ENCODE peak calls at places on chromosomes 12 and 14, in five cellular contexts. D is H9, U is neuronal stem cell, X is H1, Y is mesenchymal stem cell. B is an unnamed sample.

GRCh38 chr12:132713123-132713522 is 2.5 kb downstream of the PGAM5 start:
- DNase-seq in D (no peak), U (no peak), X (no peak), Y (no peak), B (no peak)

GRCh38 chr14:78445275-78445674 is 275.1 kb downstream of the NRXN3 start:
- DNase-seq in D (no peak), U (no peak), X (no peak), Y (no peak), B (no peak)

GRCh38 chr12:64670856-64671639 is 60.8 kb downstream of the RASSF3 start:
- DNase-seq in D (no peak), U (no peak), X (no peak), Y (peak; percentile 74), B (peak; percentile 79)

GRCh38 chr14:95727084-95727700 is 13.3 kb upstream of the TCL1A start:
- DNase-seq in D (no peak), U (no peak), X (no peak), Y (no peak), B (no peak)

GRCh38 chr12:54359762-54360351 is 4.4 kb downstream of the GPR84 start:
- DNase-seq in D (no peak), U (no peak), X (no peak), Y (no peak), B (no peak)

GRCh38 chr14:63745858-63746425 is 18.1 kb upstream of the SGPP1 start:
- DNase-seq in D (no peak), U (no peak), X (no peak), Y (no peak), B (no peak)

GRCh38 chr14:100529561-100530031 is 57.6 kb downstream of the BEGAIN start:
- DNase-seq in D (peak; percentile 19), U (no peak), X (no peak), Y (no peak), B (no peak)

GRCh38 chr12:57299514-57300016 is 48.6 kb upstream of the STAC3 start:
- DNase-seq in D (no peak), U (no peak), X (no peak), Y (no peak), B (no peak)

GRCh38 chr14:22691171-22691570 is 47.0 kb upstream of the OR6J1 start:
- DNase-seq in D (no peak), U (no peak), X (no peak), Y (peak; percentile 32), B (no peak)

GRCh38 chr12:66456622-66457021 is 154.3 kb downstream of the HELB start:
- DNase-seq in D (no peak), U (no peak), X (no peak), Y (no peak), B (no peak)

GRCh38 chr12:53954694-53955035 is at the start of gene HOXC12:
- DNase-seq in D (no peak), U (no peak), X (no peak), Y (no peak), B (no peak)

GRCh38 chr12:6923003-6923732 is 4.6 kb upstream of the ATN1 start:
- DNase-seq in D (no peak), U (no peak), X (no peak), Y (no peak), B (no peak)

GRCh38 chr12:6925543-6926279 is 2.0 kb upstream of the ATN1 start:
- DNase-seq in D (peak; percentile 90), U (peak; percentile 70), X (no peak), Y (peak; percentile 92), B (no peak)

GRCh38 chr12:6921996-6922935 is 5.5 kb upstream of the ATN1 start:
- DNase-seq in D (no peak), U (no peak), X (no peak), Y (no peak), B (no peak)

GRCh38 chr12:6925239-6925542 is 2.6 kb upstream of the ATN1 start:
- DNase-seq in D (no peak), U (no peak), X (no peak), Y (no peak), B (no peak)

GRCh38 chr12:6923851-6924250 is 3.9 kb upstream of the ATN1 start:
- DNase-seq in D (no peak), U (no peak), X (no peak), Y (no peak), B (no peak)
- H2BK12ac ChIP-seq in D (no peak overlapping the region), U (no peak overlapping the region), X (no peak overlapping the region), Y (peak overlapping the region; percentile 16), B (no peak overlapping the region)

DNA sequence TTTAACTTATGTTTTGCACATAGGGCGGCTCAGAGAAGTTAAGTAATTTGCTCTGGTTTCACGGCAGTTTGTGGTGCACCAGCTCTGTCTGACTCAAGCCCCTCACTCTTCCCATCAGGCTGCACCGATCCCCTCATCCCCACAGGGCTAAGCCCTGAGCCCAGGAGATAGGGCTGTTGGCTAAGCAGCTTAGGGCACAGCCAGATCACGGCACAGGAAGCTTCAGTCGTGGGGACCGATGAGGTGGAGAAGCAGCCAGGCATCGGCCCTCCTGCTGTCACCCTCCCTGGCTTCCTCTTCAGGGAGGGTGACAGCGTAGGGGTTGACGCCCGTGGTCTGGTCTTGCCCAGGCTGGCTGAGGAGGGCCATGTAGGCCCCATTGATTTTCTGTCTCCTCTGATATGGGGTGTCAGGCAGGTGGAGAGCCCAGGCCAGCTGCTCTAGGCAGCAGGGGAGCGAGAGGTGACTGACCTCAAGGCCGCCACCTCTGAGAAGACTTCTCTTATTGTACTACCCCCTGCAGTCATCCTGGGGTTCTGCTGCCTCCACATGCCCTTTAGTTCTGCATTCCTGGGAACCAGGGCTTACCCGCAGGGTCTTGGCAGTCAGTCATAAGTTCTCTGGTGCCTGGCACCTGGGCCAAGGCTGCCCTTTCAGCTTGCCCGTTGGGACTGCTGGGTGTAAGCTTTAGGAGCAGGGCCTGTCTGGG is 166.4 kb downstream of the TSPAN9 start:
- DNase-seq in D (no peak), U (no peak), X (no peak), Y (no peak), B (no peak)
- H4K91ac ChIP-seq in D (no peak overlapping the region), U (no peak overlapping the region), X (no peak overlapping the region), Y (no peak overlapping the region), B (no peak overlapping the region)

GRCh38 chr12:85138833-85139232 is 102.7 kb downstream of the LRRIQ1 start:
- DNase-seq in D (no peak), U (no peak), X (no peak), Y (no peak), B (no peak)
- H2BK12ac ChIP-seq in D (no peak overlapping the region), U (no peak overlapping the region), X (no peak overlapping the region), Y (no peak overlapping the region), B (no peak overlapping the region)

DNA sequence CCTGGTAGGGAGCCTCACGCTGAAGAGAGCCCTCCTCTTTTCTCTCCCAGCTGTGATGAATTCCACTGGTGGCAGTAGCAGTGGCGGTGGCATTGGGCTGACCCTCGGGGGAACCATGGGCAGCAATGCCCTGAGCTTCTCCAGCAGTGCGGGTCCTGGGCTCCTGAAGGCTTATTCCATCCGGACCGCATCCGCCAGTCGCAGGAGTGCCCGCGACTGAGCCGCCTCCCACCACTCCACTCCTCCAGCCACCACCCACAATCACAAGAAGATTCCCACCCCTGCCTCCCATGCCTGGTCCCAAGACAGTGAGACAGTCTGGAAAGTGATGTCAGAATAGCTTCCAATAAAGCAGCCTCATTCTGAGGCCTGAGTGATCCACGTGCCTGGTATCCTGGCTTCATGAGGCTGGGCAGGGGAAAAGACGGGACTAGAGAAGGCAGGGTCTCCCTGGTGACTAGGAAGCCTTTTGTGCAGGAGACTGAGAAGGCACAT is 15.5 kb downstream of the KRT7 start:
- DNase-seq in D (peak; percentile 30), U (no peak), X (no peak), Y (no peak), B (peak; percentile 57)
- H4K91ac ChIP-seq in D (no peak overlapping the region), U (no peak overlapping the region), X (no peak overlapping the region), Y (no peak overlapping the region), B (no peak overlapping the region)

DNA sequence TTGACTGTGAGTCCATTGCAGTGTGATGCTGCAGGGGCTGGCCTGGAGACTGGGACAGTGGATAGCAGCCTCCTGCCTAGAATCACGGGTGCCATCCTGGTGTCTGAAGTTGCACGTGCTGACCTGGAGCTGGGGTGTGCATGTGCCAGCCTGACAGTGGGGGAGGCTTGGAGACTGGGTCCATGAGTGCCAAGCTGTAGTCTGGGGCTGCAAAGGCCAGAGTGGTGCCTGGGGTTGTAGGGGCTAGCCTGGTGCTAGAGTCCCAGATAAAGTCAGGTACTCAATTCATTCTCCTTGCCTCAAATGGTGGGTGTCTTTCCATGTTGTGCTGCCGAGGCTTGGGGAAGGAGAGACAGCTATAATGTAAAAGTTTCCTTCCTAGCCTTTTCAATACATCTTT is 181.9 kb upstream of the NPAS3 start:
- DNase-seq in D (no peak), U (no peak), X (no peak), Y (no peak), B (no peak)
- H2BK12ac ChIP-seq in D (no peak overlapping the region), U (peak overlapping the region; percentile 41), X (no peak overlapping the region), Y (no peak overlapping the region), B (no peak overlapping the region)